ENCODE peak calls at places on chromosomes 3 and 15, in five cellular contexts. One of them, this sample, is unnamed.

GRCh38 chr15:36831915-36832310 is 252.5 kb downstream of the CDIN1 start:
- DNase-seq in uterus: no peak
- DNase-seq in heart left ventricle: no peak
- DNase-seq in neural progenitor cell: no peak
- DNase-seq in BE2C: peak
- DNase-seq in this sample: no peak

GRCh38 chr15:69585937-69586336 is 133.3 kb downstream of the RPLP1 start:
- DNase-seq in uterus: no peak
- DNase-seq in heart left ventricle: no peak
- DNase-seq in neural progenitor cell: peak
- DNase-seq in BE2C: no peak
- DNase-seq in this sample: no peak

GRCh38 chr3:55434789-55435188 is 52.3 kb downstream of the WNT5A start:
- DNase-seq in uterus: no peak
- DNase-seq in heart left ventricle: no peak
- DNase-seq in neural progenitor cell: peak
- DNase-seq in BE2C: no peak
- DNase-seq in this sample: no peak

GRCh38 chr15:70604671-70605070 is 158.7 kb downstream of the UACA start:
- DNase-seq in uterus: no peak
- DNase-seq in heart left ventricle: no peak
- DNase-seq in neural progenitor cell: peak
- DNase-seq in BE2C: no peak
- DNase-seq in this sample: no peak

GRCh38 chr15:66124626-66125025 is 128.9 kb downstream of the MEGF11 start:
- DNase-seq in uterus: no peak
- DNase-seq in heart left ventricle: no peak
- DNase-seq in neural progenitor cell: no peak
- DNase-seq in BE2C: no peak
- DNase-seq in this sample: no peak

GRCh38 chr3:7813412-7813811 is 688.2 kb upstream of the LMCD1 start:
- DNase-seq in uterus: no peak
- DNase-seq in heart left ventricle: no peak
- DNase-seq in neural progenitor cell: no peak
- DNase-seq in BE2C: peak
- DNase-seq in this sample: no peak

GRCh38 chr15:72850833-72851232 is 67.3 kb upstream of the ADPGK start:
- DNase-seq in uterus: no peak
- DNase-seq in heart left ventricle: no peak
- DNase-seq in neural progenitor cell: no peak
- DNase-seq in BE2C: no peak
- DNase-seq in this sample: no peak

GRCh38 chr3:122316368-122316767 is 8.7 kb upstream of the CSTA start:
- DNase-seq in uterus: no peak
- DNase-seq in heart left ventricle: no peak
- DNase-seq in neural progenitor cell: no peak
- DNase-seq in BE2C: no peak
- DNase-seq in this sample: no peak

GRCh38 chr3:121411554-121411953 is 134.2 kb downstream of the POLQ start:
- DNase-seq in uterus: no peak
- DNase-seq in heart left ventricle: no peak
- DNase-seq in neural progenitor cell: no peak
- DNase-seq in BE2C: no peak
- DNase-seq in this sample: no peak

GRCh38 chr15:22895465-22896190 is 57.2 kb downstream of the NIPA2 start:
- DNase-seq in uterus: no peak
- DNase-seq in heart left ventricle: no peak
- DNase-seq in neural progenitor cell: no peak
- DNase-seq in BE2C: no peak
- DNase-seq in this sample: no peak

GRCh38 chr3:132283440-132283839 is 33.8 kb upstream of the ACP3 start:
- DNase-seq in uterus: no peak
- DNase-seq in heart left ventricle: no peak
- DNase-seq in neural progenitor cell: no peak
- DNase-seq in BE2C: no peak
- DNase-seq in this sample: no peak

GRCh38 chr15:23648920-23649515 is 1.4 kb upstream of the MAGEL2 start:
- DNase-seq in uterus: no peak
- DNase-seq in heart left ventricle: no peak
- DNase-seq in neural progenitor cell: peak
- DNase-seq in BE2C: peak
- DNase-seq in this sample: no peak

GRCh38 chr15:67731112-67731761 is 94.1 kb upstream of the SKOR1 start:
- DNase-seq in uterus: no peak
- DNase-seq in heart left ventricle: no peak
- DNase-seq in neural progenitor cell: peak
- DNase-seq in BE2C: no peak
- DNase-seq in this sample: no peak

GRCh38 chr3:163056874-163057497 is 1560.4 kb downstream of the OTOL1 start:
- DNase-seq in uterus: no peak
- DNase-seq in heart left ventricle: no peak
- DNase-seq in neural progenitor cell: peak
- DNase-seq in BE2C: peak
- DNase-seq in this sample: no peak

GRCh38 chr15:88690331-88690730 is 51.5 kb downstream of the ISG20 start:
- DNase-seq in uterus: no peak
- DNase-seq in heart left ventricle: no peak
- DNase-seq in neural progenitor cell: no peak
- DNase-seq in BE2C: no peak
- DNase-seq in this sample: no peak

GRCh38 chr3:159620873-159621272 is 367.8 kb upstream of the IL12A start:
- DNase-seq in uterus: no peak
- DNase-seq in heart left ventricle: no peak
- DNase-seq in neural progenitor cell: no peak
- DNase-seq in BE2C: no peak
- DNase-seq in this sample: no peak

GRCh38 chr3:60957541-60957940 is 293.7 kb downstream of the FHIT start:
- DNase-seq in uterus: no peak
- DNase-seq in heart left ventricle: no peak
- DNase-seq in neural progenitor cell: no peak
- DNase-seq in BE2C: no peak
- DNase-seq in this sample: no peak

GRCh38 chr3:169153614-169154013 is 509.9 kb downstream of the MECOM start:
- DNase-seq in uterus: no peak
- DNase-seq in heart left ventricle: no peak
- DNase-seq in neural progenitor cell: no peak
- DNase-seq in BE2C: no peak
- DNase-seq in this sample: no peak
- TF ChIP-seq CTCF in uterus: no peak
- TF ChIP-seq CTCF in heart left ventricle: no peak
- TF ChIP-seq CTCF in neural progenitor cell: no peak
- TF ChIP-seq CTCF in BE2C: no peak
- TF ChIP-seq CTCF in this sample: no peak

DNA sequence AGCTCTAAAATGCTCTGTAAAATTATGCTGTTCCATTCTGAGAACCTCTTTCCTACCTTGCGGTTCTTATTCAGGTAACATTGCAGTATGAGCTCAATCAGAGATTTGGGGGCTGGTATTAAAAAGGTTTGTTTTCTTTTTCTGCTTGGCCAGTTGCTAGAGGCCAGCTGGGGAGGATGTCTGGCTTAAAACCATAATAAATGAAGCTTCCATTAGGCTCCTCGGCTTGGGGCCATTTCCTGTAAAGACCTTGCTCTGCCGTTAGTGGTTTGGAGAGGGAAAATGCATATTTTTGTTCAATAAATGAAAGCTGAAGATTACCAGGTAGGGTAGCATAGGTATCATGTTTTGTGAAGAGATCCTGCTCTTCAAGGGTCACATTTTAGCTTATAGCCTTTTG is 55.2 kb downstream of the MCTP2 start:
- DNase-seq in uterus: no peak
- DNase-seq in heart left ventricle: no peak
- DNase-seq in neural progenitor cell: no peak
- DNase-seq in BE2C: peak
- DNase-seq in this sample: no peak
- H3K4me3 ChIP-seq in uterus: no peak
- H3K4me3 ChIP-seq in heart left ventricle: no peak
- H3K4me3 ChIP-seq in neural progenitor cell: no peak
- H3K4me3 ChIP-seq in BE2C: peak
- H3K4me3 ChIP-seq in this sample: no peak

GRCh38 chr3:27105904-27106303 is 263.3 kb downstream of the NEK10 start:
- DNase-seq in uterus: no peak
- DNase-seq in heart left ventricle: no peak
- DNase-seq in neural progenitor cell: peak
- DNase-seq in BE2C: no peak
- DNase-seq in this sample: no peak
- TF ChIP-seq CTCF in uterus: no peak
- TF ChIP-seq CTCF in heart left ventricle: no peak
- TF ChIP-seq CTCF in neural progenitor cell: peak
- TF ChIP-seq CTCF in BE2C: no peak
- TF ChIP-seq CTCF in this sample: no peak

GRCh38 chr3:48695113-48695753 is 9.5 kb upstream of the NCKIPSD start:
- DNase-seq in uterus: peak
- DNase-seq in heart left ventricle: peak
- DNase-seq in neural progenitor cell: peak
- DNase-seq in BE2C: no peak
- DNase-seq in this sample: peak
- H3K4me3 ChIP-seq in uterus: peak
- H3K4me3 ChIP-seq in heart left ventricle: peak
- H3K4me3 ChIP-seq in neural progenitor cell: no peak
- H3K4me3 ChIP-seq in BE2C: no peak
- H3K4me3 ChIP-seq in this sample: peak

GRCh38 chr3:164096352-164096751 is 981.9 kb downstream of the SI start:
- DNase-seq in uterus: no peak
- DNase-seq in heart left ventricle: no peak
- DNase-seq in neural progenitor cell: no peak
- DNase-seq in BE2C: no peak
- DNase-seq in this sample: no peak

GRCh38 chr3:164095949-164096348 is 982.3 kb downstream of the SI start:
- DNase-seq in uterus: no peak
- DNase-seq in heart left ventricle: no peak
- DNase-seq in neural progenitor cell: no peak
- DNase-seq in BE2C: no peak
- DNase-seq in this sample: no peak

GRCh38 chr3:164095279-164095678 is 983.0 kb downstream of the SI start:
- DNase-seq in uterus: no peak
- DNase-seq in heart left ventricle: no peak
- DNase-seq in neural progenitor cell: no peak
- DNase-seq in BE2C: no peak
- DNase-seq in this sample: no peak

DNA sequence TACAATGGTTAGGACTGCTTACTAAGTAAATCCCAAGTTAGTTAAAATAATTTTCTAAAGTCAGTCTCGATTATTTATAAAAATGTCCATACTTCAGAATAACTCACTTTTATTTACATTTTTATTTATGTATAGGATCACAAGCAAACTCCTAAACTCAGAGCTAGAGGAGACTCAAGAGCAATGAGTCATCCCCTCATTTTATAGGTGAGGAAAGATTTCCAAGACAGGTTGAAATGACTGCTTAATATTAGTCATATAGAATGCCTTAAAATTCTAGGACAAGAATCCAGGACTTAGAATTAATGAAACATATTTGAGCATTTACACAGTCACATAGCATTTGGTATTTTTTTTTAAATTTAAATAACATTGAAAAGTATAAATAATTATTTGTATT is 983.8 kb downstream of the SI start:
- DNase-seq in uterus: no peak
- DNase-seq in heart left ventricle: no peak
- DNase-seq in neural progenitor cell: no peak
- DNase-seq in BE2C: no peak
- DNase-seq in this sample: no peak
- TF ChIP-seq CTCF in uterus: no peak
- TF ChIP-seq CTCF in heart left ventricle: no peak
- TF ChIP-seq CTCF in neural progenitor cell: no peak
- TF ChIP-seq CTCF in BE2C: no peak
- TF ChIP-seq CTCF in this sample: no peak